ENCODE peak calls at places on chromosomes 12 and 14, in seven cellular contexts. D is mesenchymal stem cell, R is neuronal stem cell, O is IMR-90, A is H9, B is H1, S is trophoblast cell. W is an unnamed sample.

GRCh38 chr12:61291647-61292046 is 968.6 kb upstream of the USP15 start:
- DNase-seq in A (no peak), S (no peak), B (no peak), R (no peak), O (no peak), D (peak; percentile 38), W (no peak)

GRCh38 chr14:36021926-36022325 is 154.6 kb downstream of the PTCSC3 start:
- DNase-seq in S (no peak), D (no peak), R (no peak), B (no peak), A (no peak), O (no peak), W (no peak)

GRCh38 chr14:55240526-55241178 is 30.6 kb upstream of the FBXO34 start:
- DNase-seq in B (peak; percentile 80), S (peak; percentile 72), A (peak; percentile 75), O (peak; percentile 89), R (no peak), D (peak; percentile 75), W (peak; percentile 70)

GRCh38 chr14:104688755-104689619 is at the start of gene INF2:
- DNase-seq in R (peak; percentile 54), S (peak; percentile 73), B (peak; percentile 84), A (peak; percentile 68), D (peak; percentile 64), O (peak; percentile 32), W (peak; percentile 65)

GRCh38 chr14:76396714-76397187 is 20.8 kb downstream of the ESRRB start:
- DNase-seq in S (no peak), B (no peak), O (no peak), D (no peak), A (no peak), R (no peak), W (no peak)

GRCh38 chr12:1806301-1807106 is 13.9 kb upstream of the LRTM2 start:
- DNase-seq in B (no peak), R (no peak), S (no peak), D (no peak), O (no peak), A (no peak), W (no peak)

GRCh38 chr12:49524660-49525324 is 14.0 kb upstream of the KCNH3 start:
- DNase-seq in B (no peak), S (no peak), O (no peak), D (no peak), A (no peak), R (no peak), W (no peak)

GRCh38 chr14:50647282-50647681 is 20.8 kb downstream of the SAV1 start:
- DNase-seq in R (no peak), B (no peak), A (no peak), D (no peak), O (no peak), S (no peak), W (no peak)

GRCh38 chr12:29191267-29191889 is 42.3 kb downstream of the FAR2 start:
- DNase-seq in A (no peak), R (no peak), O (no peak), B (no peak), S (peak; percentile 39), D (no peak), W (no peak)

GRCh38 chr14:61495809-61496208 is 174.4 kb downstream of the PRKCH start:
- DNase-seq in S (no peak), R (no peak), A (no peak), D (no peak), O (no peak), B (no peak), W (no peak)

GRCh38 chr12:55736780-55737580 is 5.9 kb upstream of the GDF11 start:
- DNase-seq in B (peak; percentile 93), A (peak; percentile 98), S (peak; percentile 82), D (peak; percentile 68), R (no peak), O (peak; percentile 66), W (peak; percentile 98)

GRCh38 chr12:122096591-122097149 is 18.1 kb downstream of the MLXIP start:
- DNase-seq in R (no peak), B (no peak), A (no peak), D (no peak), S (peak; percentile 99), O (peak; percentile 70), W (no peak)

GRCh38 chr12:13817131-13817530 is 164.3 kb downstream of the GRIN2B start:
- DNase-seq in S (peak; percentile 9), B (no peak), A (no peak), R (no peak), O (no peak), D (no peak), W (no peak)

GRCh38 chr12:81888341-81888740 is 129.2 kb upstream of the PPFIA2 start:
- DNase-seq in O (no peak), S (no peak), R (no peak), B (no peak), D (peak; percentile 7), A (no peak), W (peak; percentile 45)

GRCh38 chr12:56928262-56928661 is 5.9 kb downstream of the SDR9C7 start:
- DNase-seq in A (no peak), R (no peak), O (no peak), D (peak; percentile 62), B (no peak), S (no peak), W (no peak)

GRCh38 chr12:128938886-128939285 is 85.6 kb downstream of the GLT1D1 start:
- DNase-seq in O (no peak), A (no peak), B (no peak), R (no peak), D (no peak), S (peak; percentile 32), W (no peak)

GRCh38 chr14:30272848-30273563 is 286.0 kb upstream of the G2E3 start:
- DNase-seq in A (no peak), R (peak; percentile 14), B (no peak), O (no peak), D (no peak), S (no peak), W (peak; percentile 51)
- H3K27ac ChIP-seq in A (no peak overlapping the region), R (peak overlapping the region; percentile 66), B (no peak overlapping the region), O (no peak overlapping the region), D (no peak overlapping the region), S (no peak overlapping the region), W (no peak overlapping the region)

DNA sequence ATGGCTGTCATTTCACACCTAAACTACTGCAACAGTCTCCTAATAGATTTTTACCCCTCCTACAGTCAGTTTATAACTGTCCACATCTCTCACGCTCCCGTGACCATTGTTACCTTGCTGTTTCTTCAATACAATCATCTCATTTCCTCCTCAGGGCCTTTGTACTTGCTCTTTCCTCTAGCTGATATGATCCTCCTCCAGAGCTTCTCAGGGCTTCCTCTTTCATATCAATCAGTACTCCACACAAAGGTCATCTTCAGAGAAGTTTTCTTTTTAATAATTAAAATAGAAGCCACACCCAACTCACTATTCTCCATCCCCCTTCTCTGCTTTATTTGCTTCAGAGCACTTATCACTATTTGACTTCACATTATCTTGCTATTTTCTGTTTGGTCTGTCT is 508.2 kb downstream of the NELL2 start:
- DNase-seq in D (no peak), A (no peak), B (no peak), R (no peak), S (no peak), O (no peak), W (no peak)
- H3K23ac ChIP-seq in D (no peak overlapping the region), A (no peak overlapping the region), B (no peak overlapping the region), R (no peak overlapping the region), S (no peak overlapping the region), O (no peak overlapping the region), W (no peak overlapping the region)

DNA sequence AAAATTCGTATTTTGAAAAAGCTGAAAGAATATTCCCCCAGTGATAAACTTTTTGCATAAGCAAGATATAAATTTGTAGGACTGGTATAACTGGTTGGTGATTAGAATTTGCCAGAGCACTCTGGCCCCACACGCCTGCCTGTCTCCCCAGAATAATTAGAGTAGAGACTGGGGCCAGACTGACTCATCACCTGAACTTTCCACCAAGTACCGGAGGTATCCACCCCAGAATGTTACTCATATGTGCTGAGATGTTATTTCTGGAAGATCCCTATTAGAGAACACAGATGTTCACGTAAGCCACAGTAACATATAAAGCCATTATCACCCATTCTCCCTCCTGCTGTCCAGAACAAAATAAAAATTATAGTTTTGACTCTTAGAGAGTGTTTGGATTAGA is 49.5 kb upstream of the PIWIL1 start:
- DNase-seq in R (no peak), A (no peak), S (no peak), D (no peak), B (no peak), O (no peak), W (no peak)
- H3K18ac ChIP-seq in R (no peak overlapping the region), A (no peak overlapping the region), S (no peak overlapping the region), D (no peak overlapping the region), B (no peak overlapping the region), O (no peak overlapping the region), W (no peak overlapping the region)

DNA sequence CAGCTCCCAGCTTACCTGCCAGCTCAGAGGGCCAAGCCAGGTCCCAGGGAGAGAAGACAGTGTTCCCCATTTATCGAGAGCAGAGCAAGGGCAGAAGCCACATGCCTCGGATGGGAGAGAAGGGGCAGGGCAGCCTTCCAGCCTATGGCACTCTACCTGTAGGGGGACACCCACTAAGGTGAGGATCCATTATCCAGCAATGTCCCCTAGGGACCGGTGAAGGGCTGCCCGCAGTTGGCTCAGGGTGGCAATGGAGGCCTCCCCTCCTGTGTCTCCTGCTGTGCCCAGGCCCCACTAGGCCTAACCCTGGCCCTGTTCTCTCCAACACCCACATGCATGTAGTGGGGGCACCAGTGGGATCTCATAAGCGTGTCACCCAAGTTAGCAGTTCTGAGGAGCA is 4.9 kb upstream of the ASB2 start:
- DNase-seq in A (no peak), B (no peak), D (no peak), S (no peak), O (no peak), R (no peak), W (no peak)
- H3K27ac ChIP-seq in A (no peak overlapping the region), B (no peak overlapping the region), D (no peak overlapping the region), S (no peak overlapping the region), O (no peak overlapping the region), R (no peak overlapping the region), W (no peak overlapping the region)

DNA sequence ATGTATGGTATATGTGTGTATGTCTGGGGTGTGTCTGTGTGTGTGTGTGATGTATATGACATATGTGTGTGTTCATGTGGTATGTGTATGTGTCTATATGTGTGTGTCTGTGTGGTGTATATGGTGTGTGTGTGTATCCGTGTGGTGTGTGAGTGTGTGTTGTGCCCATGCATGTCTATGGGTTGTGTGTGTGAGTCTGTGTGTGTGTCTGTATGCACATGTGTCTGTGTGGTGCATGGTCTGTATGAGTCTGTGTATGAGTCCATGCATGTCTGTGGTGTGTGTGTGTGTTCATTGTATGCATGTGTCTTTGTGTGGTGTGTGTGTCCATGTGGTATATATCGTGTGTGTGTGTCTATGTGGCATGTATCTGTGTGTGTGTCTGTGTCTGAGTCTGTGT is 168.1 kb upstream of the GSC start:
- DNase-seq in D (no peak), O (no peak), A (no peak), R (no peak), B (no peak), S (no peak), W (no peak)
- H3K23ac ChIP-seq in D (no peak overlapping the region), O (no peak overlapping the region), A (no peak overlapping the region), R (peak overlapping the region; percentile 1), B (peak overlapping the region; percentile 73), S (peak overlapping the region; percentile 91), W (no peak overlapping the region)